ENCODE peak calls at places on chromosome 17, in six cellular contexts. One of them, this sample, is unnamed. For H3K36me3, the result is how much of the 10 kb centered on the place peaks cover.

GRCh38 chr17:78392295-78392694 is 13.8 kb downstream of the PGS1 start:
- DNase-seq in GM23248: no peak
- DNase-seq in thyroid gland: no peak
- DNase-seq in brain microvascular endothelial cell: no peak
- DNase-seq in esophagus squamous epithelium: no peak
- DNase-seq in ascending aorta: no peak
- DNase-seq in this sample: no peak

GRCh38 chr17:58331815-58332719 is 3.5 kb upstream of the TSPOAP1 start:
- DNase-seq in GM23248: no peak
- DNase-seq in thyroid gland: peak
- DNase-seq in brain microvascular endothelial cell: no peak
- DNase-seq in esophagus squamous epithelium: peak
- DNase-seq in ascending aorta: peak
- DNase-seq in this sample: peak

GRCh38 chr17:83196973-83197880 is 117.8 kb downstream of the METRNL start:
- DNase-seq in GM23248: peak
- DNase-seq in thyroid gland: no peak
- DNase-seq in brain microvascular endothelial cell: no peak
- DNase-seq in esophagus squamous epithelium: no peak
- DNase-seq in ascending aorta: peak
- DNase-seq in this sample: no peak

GRCh38 chr17:79761894-79762570 is 15.9 kb upstream of the CBX2 start:
- DNase-seq in GM23248: no peak
- DNase-seq in thyroid gland: no peak
- DNase-seq in brain microvascular endothelial cell: no peak
- DNase-seq in esophagus squamous epithelium: no peak
- DNase-seq in ascending aorta: no peak
- DNase-seq in this sample: no peak

GRCh38 chr17:80223142-80223815 is 3.1 kb downstream of the SLC26A11 start:
- DNase-seq in GM23248: no peak
- DNase-seq in thyroid gland: no peak
- DNase-seq in brain microvascular endothelial cell: no peak
- DNase-seq in esophagus squamous epithelium: no peak
- DNase-seq in ascending aorta: no peak
- DNase-seq in this sample: no peak

GRCh38 chr17:7263071-7263800 is 958 bp upstream of the CLDN7 start:
- DNase-seq in GM23248: no peak
- DNase-seq in thyroid gland: peak
- DNase-seq in brain microvascular endothelial cell: no peak
- DNase-seq in esophagus squamous epithelium: no peak
- DNase-seq in ascending aorta: no peak
- DNase-seq in this sample: peak

GRCh38 chr17:70797166-70797565 is 627.8 kb downstream of the KCNJ2 start:
- DNase-seq in GM23248: no peak
- DNase-seq in thyroid gland: no peak
- DNase-seq in brain microvascular endothelial cell: peak
- DNase-seq in esophagus squamous epithelium: no peak
- DNase-seq in ascending aorta: no peak
- DNase-seq in this sample: no peak

GRCh38 chr17:35700157-35700556 is 31.3 kb upstream of the RASL10B start:
- DNase-seq in GM23248: peak
- DNase-seq in thyroid gland: no peak
- DNase-seq in brain microvascular endothelial cell: peak
- DNase-seq in esophagus squamous epithelium: no peak
- DNase-seq in ascending aorta: peak
- DNase-seq in this sample: no peak

GRCh38 chr17:51371732-51372151 is 111.4 kb downstream of the UTP18 start:
- DNase-seq in GM23248: peak
- DNase-seq in thyroid gland: peak
- DNase-seq in brain microvascular endothelial cell: peak
- DNase-seq in esophagus squamous epithelium: no peak
- DNase-seq in ascending aorta: no peak
- DNase-seq in this sample: peak

GRCh38 chr17:63290784-63291183 is 155.3 kb downstream of the CYB561 start:
- DNase-seq in GM23248: no peak
- DNase-seq in thyroid gland: no peak
- DNase-seq in brain microvascular endothelial cell: no peak
- DNase-seq in esophagus squamous epithelium: no peak
- DNase-seq in ascending aorta: no peak
- DNase-seq in this sample: no peak

GRCh38 chr17:29582767-29583166 is 6.7 kb downstream of the GIT1 start:
- DNase-seq in GM23248: no peak
- DNase-seq in thyroid gland: no peak
- DNase-seq in brain microvascular endothelial cell: no peak
- DNase-seq in esophagus squamous epithelium: no peak
- DNase-seq in ascending aorta: no peak
- DNase-seq in this sample: no peak

GRCh38 chr17:29585080-29585751 is 4.2 kb downstream of the GIT1 start:
- DNase-seq in GM23248: no peak
- DNase-seq in thyroid gland: no peak
- DNase-seq in brain microvascular endothelial cell: no peak
- DNase-seq in esophagus squamous epithelium: no peak
- DNase-seq in ascending aorta: no peak
- DNase-seq in this sample: no peak

GRCh38 chr17:29582254-29582765 is 7.1 kb downstream of the GIT1 start:
- DNase-seq in GM23248: no peak
- DNase-seq in thyroid gland: no peak
- DNase-seq in brain microvascular endothelial cell: no peak
- DNase-seq in esophagus squamous epithelium: no peak
- DNase-seq in ascending aorta: no peak
- DNase-seq in this sample: no peak

GRCh38 chr17:29583324-29584248 is 5.9 kb downstream of the GIT1 start:
- DNase-seq in GM23248: no peak
- DNase-seq in thyroid gland: no peak
- DNase-seq in brain microvascular endothelial cell: no peak
- DNase-seq in esophagus squamous epithelium: no peak
- DNase-seq in ascending aorta: peak
- DNase-seq in this sample: no peak

GRCh38 chr17:29584452-29585079 is 4.9 kb downstream of the GIT1 start:
- DNase-seq in GM23248: no peak
- DNase-seq in thyroid gland: no peak
- DNase-seq in brain microvascular endothelial cell: no peak
- DNase-seq in esophagus squamous epithelium: no peak
- DNase-seq in ascending aorta: no peak
- DNase-seq in this sample: no peak
- H3K27ac ChIP-seq in GM23248: no peak
- H3K27ac ChIP-seq in thyroid gland: peak
- H3K27ac ChIP-seq in brain microvascular endothelial cell: peak
- H3K27ac ChIP-seq in esophagus squamous epithelium: peak
- H3K27ac ChIP-seq in ascending aorta: peak
- H3K27ac ChIP-seq in this sample: no peak

DNA sequence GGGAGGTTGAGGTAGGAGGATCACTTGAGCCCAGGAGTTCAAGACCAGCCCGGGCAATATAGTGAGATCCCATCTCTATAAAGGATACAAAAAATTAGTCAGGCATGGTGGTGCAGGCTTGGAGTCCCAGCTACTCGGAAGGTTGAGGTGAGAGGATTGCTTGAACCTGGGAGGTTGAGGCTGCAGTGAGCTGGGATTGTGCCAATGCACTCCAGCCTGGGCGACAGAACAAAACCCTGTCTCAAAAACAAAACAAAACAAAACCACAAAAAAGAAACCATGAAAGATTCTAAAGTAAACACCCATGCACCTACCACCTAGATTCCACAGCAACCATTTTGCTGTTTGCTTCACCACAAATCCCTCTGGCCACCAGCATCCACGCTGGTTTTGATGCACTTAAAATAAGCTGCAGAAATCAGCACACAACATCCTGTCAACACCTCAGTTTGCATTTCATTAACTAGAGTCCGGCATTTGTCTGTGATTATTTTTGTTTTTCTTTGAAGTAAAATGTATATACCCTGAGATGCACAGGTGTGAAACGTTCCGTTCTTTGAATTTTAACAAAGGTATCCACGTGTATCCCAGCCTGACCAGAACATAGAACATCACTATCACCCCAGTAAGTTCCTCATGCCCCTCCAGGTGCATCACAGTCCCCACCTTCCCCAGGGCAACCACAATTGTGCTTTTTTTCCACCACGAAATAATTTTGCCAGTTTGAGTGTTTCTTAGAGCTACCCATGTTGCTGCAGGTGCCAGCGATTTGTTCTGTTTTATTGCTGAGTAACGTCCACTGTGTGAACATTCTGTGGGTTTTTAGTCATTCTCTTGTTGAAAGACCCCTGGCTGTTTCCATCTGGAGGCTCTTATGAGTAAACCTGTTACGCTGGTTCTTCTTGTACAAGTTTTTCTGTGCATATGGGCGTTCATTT is 191.5 kb downstream of the SEC14L1 start:
- DNase-seq in GM23248: no peak
- DNase-seq in thyroid gland: peak
- DNase-seq in brain microvascular endothelial cell: no peak
- DNase-seq in esophagus squamous epithelium: no peak
- DNase-seq in ascending aorta: peak
- DNase-seq in this sample: peak
- H3K4me3 ChIP-seq in GM23248: no peak
- H3K4me3 ChIP-seq in thyroid gland: no peak
- H3K4me3 ChIP-seq in brain microvascular endothelial cell: no peak
- H3K4me3 ChIP-seq in esophagus squamous epithelium: peak
- H3K4me3 ChIP-seq in ascending aorta: peak
- H3K4me3 ChIP-seq in this sample: no peak

DNA sequence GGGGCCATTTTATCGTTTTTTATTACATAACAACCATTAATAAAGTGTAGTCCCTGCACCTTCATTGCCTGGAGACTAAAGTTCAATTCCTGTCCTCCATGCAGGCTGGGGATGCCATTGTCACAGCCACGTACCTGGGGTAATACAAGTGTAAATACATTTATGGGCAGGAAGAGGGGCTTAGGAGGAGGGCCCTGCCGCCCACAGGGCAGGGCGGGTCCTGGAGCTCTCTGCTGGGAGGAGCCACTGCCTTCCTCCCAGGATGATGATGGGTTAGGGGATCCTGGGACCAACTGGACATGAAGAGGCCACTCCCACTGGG is 44.0 kb upstream of the SLC38A10 start:
- DNase-seq in GM23248: no peak
- DNase-seq in thyroid gland: no peak
- DNase-seq in brain microvascular endothelial cell: no peak
- DNase-seq in esophagus squamous epithelium: no peak
- DNase-seq in ascending aorta: no peak
- DNase-seq in this sample: peak
- H3K36me3 ChIP-seq in GM23248: under half
- H3K36me3 ChIP-seq in thyroid gland: under half
- H3K36me3 ChIP-seq in brain microvascular endothelial cell: under half
- H3K36me3 ChIP-seq in esophagus squamous epithelium: under half
- H3K36me3 ChIP-seq in ascending aorta: under half
- H3K36me3 ChIP-seq in this sample: under half

DNA sequence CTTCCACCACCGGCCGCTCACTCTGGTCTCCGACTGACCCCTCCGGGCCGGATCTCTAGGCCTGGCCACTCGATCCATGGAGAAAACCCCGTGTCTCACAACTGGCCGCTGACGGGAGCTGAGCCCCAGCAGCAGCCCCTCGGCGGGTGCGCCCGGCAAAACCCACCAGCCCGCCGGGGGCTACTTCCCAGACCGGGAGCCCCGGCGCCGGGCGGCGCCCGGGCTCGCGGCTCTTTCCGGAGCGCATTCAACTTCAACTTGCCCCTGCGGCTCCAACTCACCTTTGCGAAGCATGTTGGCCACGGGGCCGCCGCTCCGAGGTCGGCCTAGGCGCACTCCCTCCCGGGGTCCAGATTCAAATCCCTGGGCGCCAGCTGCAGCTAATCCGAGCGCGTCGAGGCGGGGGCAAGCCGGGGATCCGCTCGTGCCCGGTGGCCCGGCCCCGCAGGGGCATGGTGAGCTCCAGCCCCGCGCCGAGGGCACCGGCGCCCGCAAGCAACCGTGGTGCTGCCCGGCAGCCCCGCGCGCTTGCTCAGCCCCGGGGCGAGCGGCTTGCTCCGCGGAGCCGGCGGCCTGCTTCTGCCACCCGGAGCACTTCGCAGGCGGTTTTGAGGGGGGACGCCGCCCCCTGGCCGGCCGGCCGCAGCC is 438 bp downstream of the RTN4RL1 start:
- DNase-seq in GM23248: no peak
- DNase-seq in thyroid gland: no peak
- DNase-seq in brain microvascular endothelial cell: no peak
- DNase-seq in esophagus squamous epithelium: no peak
- DNase-seq in ascending aorta: no peak
- DNase-seq in this sample: no peak
- H3K27ac ChIP-seq in GM23248: no peak
- H3K27ac ChIP-seq in thyroid gland: no peak
- H3K27ac ChIP-seq in brain microvascular endothelial cell: no peak
- H3K27ac ChIP-seq in esophagus squamous epithelium: peak
- H3K27ac ChIP-seq in ascending aorta: no peak
- H3K27ac ChIP-seq in this sample: no peak

This sample was measured in small intestine.